ENCODE peak calls at places on chromosome 12, in four cellular contexts. R, X, I and N are unnamed samples.

GRCh38 chr12:65557425-65558167 is 266.7 kb upstream of the HMGA2 start:
- DNase-seq in R (no peak), X (no peak), I (no peak), N (no peak)

GRCh38 chr12:126950266-126950665 is 1316.7 kb upstream of the TMEM132C start:
- DNase-seq in R (no peak), X (no peak), I (no peak), N (no peak)

GRCh38 chr12:81077686-81078441 is at the start of gene ACSS3:
- DNase-seq in R (peak; percentile 98), X (no peak), I (peak; percentile 94), N (peak; percentile 88)

GRCh38 chr12:13534645-13535398 is 338.3 kb downstream of the EMP1 start:
- DNase-seq in R (peak; percentile 88), X (peak; percentile 23), I (peak; percentile 94), N (peak; percentile 46)

GRCh38 chr12:32535260-32535999 is 136.1 kb downstream of the FGD4 start:
- DNase-seq in R (peak; percentile 33), X (peak; percentile 69), I (peak; percentile 61), N (no peak)

GRCh38 chr12:66823857-66824570 is 145.1 kb upstream of the GRIP1 start:
- DNase-seq in R (peak; percentile 59), X (no peak), I (no peak), N (no peak)

GRCh38 chr12:67155863-67156262 is 113.3 kb upstream of the CAND1 start:
- DNase-seq in R (no peak), X (peak; percentile 37), I (no peak), N (no peak)

GRCh38 chr12:107702106-107702505 is 16.5 kb downstream of the PWP1 start:
- DNase-seq in R (no peak), X (no peak), I (no peak), N (no peak)

GRCh38 chr12:18863769-18864500 is 126.0 kb downstream of the CAPZA3 start:
- DNase-seq in R (no peak), X (no peak), I (no peak), N (no peak)

GRCh38 chr12:26845984-26846383 is 13.0 kb upstream of the ITPR2 start:
- DNase-seq in R (peak; percentile 30), X (peak; percentile 97), I (no peak), N (no peak)

GRCh38 chr12:123071401-123072304 is 79.2 kb downstream of the PITPNM2 start:
- DNase-seq in R (no peak), X (no peak), I (no peak), N (no peak)

GRCh38 chr12:88057994-88058718 is 29.0 kb upstream of the C12orf50 start:
- DNase-seq in R (no peak), X (peak; percentile 40), I (no peak), N (no peak)

GRCh38 chr12:77998236-77998786 is 167.6 kb downstream of the NAV3 start:
- DNase-seq in R (no peak), X (no peak), I (no peak), N (no peak)

GRCh38 chr12:15253990-15254389 is 32.8 kb upstream of the RERG start:
- DNase-seq in R (peak; percentile 48), X (no peak), I (no peak), N (no peak)

GRCh38 chr12:111529424-111530368 is 69.4 kb downstream of the ATXN2 start:
- DNase-seq in R (peak; percentile 87), X (peak; percentile 59), I (peak; percentile 79), N (peak; percentile 64)

GRCh38 chr12:110382683-110383082 is 20.8 kb downstream of the ANAPC7 start:
- DNase-seq in R (no peak), X (no peak), I (no peak), N (no peak)

GRCh38 chr12:6958609-6959375 is 7.6 kb downstream of the PTPN6 start:
- DNase-seq in R (no peak), X (no peak), I (no peak), N (no peak)

GRCh38 chr12:105417732-105418131 is 87.2 kb downstream of the C12orf75 start:
- DNase-seq in R (no peak), X (no peak), I (no peak), N (no peak)

GRCh38 chr12:120234643-120235368 is 30.7 kb downstream of the PXN start:
- DNase-seq in R (peak; percentile 98), X (peak; percentile 97), I (peak; percentile 81), N (no peak)

GRCh38 chr12:81835783-81836182 is 76.6 kb upstream of the PPFIA2 start:
- DNase-seq in R (no peak), X (no peak), I (no peak), N (no peak)

GRCh38 chr12:40907115-40907521 is 214.9 kb downstream of the CNTN1 start:
- DNase-seq in R (peak; percentile 77), X (peak; percentile 5), I (no peak), N (no peak)

GRCh38 chr12:67025543-67026114 is 243.5 kb upstream of the CAND1 start:
- DNase-seq in R (peak; percentile 76), X (no peak), I (peak; percentile 74), N (peak; percentile 91)

GRCh38 chr12:19186722-19187661 is 57.5 kb downstream of the PLEKHA5 start:
- DNase-seq in R (peak; percentile 65), X (peak; percentile 71), I (no peak), N (no peak)

GRCh38 chr12:131072446-131073230 is 118.9 kb downstream of the ADGRD1 start:
- DNase-seq in R (no peak), X (no peak), I (peak; percentile 17), N (no peak)

GRCh38 chr12:57732270-57732669 is 6.3 kb downstream of the AGAP2 start:
- DNase-seq in R (no peak), X (no peak), I (no peak), N (no peak)

GRCh38 chr12:68271346-68271745 is 17.9 kb upstream of the IL22 start:
- DNase-seq in R (no peak), X (peak; percentile 94), I (no peak), N (no peak)

GRCh38 chr12:23949212-23950010 is at the start of gene SOX5:
- DNase-seq in R (peak; percentile 90), X (peak; percentile 68), I (peak; percentile 61), N (peak; percentile 45)

GRCh38 chr12:83477706-83478105 is 791.0 kb downstream of the TMTC2 start:
- DNase-seq in R (no peak), X (no peak), I (no peak), N (no peak)

DNA sequence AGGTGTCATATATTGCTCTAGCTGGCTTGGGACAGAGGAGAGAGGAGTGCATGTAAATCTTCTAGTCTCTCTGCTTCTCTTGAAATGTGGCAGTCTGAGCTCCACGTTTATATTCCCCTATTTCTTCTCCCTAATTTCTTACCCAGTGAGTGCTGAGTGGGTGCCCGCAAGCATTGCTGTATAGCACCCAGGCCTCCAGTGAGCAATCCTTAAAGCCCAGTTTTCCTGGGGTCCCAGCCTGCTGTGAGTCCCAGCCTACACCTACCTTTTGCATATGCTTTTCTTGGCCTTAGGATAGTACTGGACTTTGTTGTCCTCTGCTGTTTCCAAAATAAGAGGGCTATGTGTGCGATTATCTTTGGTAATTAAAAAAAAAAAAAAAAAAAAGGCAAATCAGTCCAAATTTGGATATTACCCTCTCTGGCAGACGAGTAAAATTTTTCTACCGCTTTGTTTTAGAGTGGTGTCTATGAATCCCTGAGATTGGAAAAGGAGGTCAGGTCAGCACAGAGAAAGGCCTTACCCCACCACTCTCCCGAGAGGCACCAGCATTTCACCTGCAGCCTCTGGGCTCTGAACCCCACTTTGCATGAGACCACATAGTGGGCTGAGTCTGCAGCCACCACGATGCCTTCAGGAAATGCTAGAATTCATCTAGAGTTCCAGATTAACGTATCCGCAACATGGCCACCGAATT is 1.1 kb downstream of the MGST1 start:
- DNase-seq in R (peak; percentile 22), X (peak; percentile 19), I (no peak), N (no peak)
- H3K18ac ChIP-seq in R (peak overlapping the region; percentile 82), X (peak overlapping the region; percentile 97), I (no peak overlapping the region), N (peak overlapping the region; percentile 72)

DNA sequence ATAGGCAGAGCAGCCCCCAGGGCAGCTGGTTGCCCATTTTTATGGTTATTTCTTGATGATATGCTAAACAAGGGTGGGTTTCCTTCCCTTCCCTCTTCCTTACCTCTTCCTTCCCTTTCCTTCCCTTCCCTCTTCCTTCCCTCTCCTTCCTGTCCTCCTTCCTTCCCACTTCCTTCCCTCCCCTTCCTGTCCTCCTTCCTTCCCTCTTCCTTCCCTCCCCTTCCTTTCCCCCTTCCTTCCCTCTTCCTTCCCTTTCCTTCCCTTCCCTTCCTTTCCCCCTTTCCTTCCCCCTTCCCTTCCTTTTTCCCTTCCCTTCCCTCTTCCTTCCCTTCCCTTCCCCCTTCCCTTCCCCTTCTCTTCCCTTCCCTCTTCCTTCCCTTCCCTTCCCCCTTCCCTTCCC is 87.7 kb downstream of the MAP1LC3B2 start:
- DNase-seq in R (no peak), X (no peak), I (no peak), N (no peak)
- H4K5ac ChIP-seq in R (no peak overlapping the region), X (no peak overlapping the region), I (no peak overlapping the region), N (no peak overlapping the region)

GRCh38 chr12:8947737-8948136 is 1.7 kb downstream of the M6PR start:
- DNase-seq in R (no peak), X (no peak), I (no peak), N (no peak)
- H3K18ac ChIP-seq in R (no peak overlapping the region), X (no peak overlapping the region), I (no peak overlapping the region), N (no peak overlapping the region)

GRCh38 chr12:76713130-76713529 is 50.8 kb upstream of the ZDHHC17 start:
- DNase-seq in R (peak; percentile 76), X (no peak), I (peak; percentile 57), N (no peak)
- H4K5ac ChIP-seq in R (no peak overlapping the region), X (no peak overlapping the region), I (no peak overlapping the region), N (no peak overlapping the region)

DNA sequence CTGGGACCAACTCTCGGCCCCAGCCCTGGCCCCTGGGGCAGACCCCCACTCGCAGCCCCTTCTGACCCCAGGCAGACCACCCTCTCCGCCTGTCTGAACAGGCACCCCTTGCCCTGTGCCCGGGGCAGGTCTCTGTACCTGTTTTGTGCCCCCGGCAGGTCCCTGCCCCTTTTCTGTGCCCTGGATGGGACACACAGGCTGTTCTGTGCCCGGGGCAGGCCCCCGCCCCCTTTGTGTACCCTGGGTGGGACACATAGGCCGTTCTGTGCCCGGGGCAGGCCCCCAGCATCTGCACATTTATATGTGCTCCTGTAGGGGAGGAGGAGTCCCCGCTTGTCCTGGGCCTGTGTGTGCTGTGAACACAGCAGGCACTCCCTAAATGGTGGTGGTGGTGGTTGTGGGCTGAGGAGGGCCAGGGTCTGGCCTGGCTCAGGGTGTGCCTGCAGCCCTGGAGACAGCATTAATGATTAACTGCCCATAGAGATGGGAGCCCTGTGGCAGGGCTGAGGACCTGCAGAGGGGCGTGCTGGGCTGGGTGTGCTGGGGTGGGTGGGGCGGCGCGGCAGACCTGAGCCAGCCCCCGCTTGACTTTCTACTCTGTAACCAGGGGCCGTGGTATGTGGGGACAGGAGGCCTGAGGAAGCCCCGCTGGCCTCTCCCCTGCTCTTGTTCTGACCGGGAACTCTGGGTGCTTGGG is 3.7 kb downstream of the FBRSL1 start:
- DNase-seq in R (no peak), X (no peak), I (no peak), N (no peak)
- H3K18ac ChIP-seq in R (no peak overlapping the region), X (no peak overlapping the region), I (no peak overlapping the region), N (no peak overlapping the region)

GRCh38 chr12:118495296-118495695 is 118.9 kb downstream of the SUDS3 start:
- DNase-seq in R (no peak), X (no peak), I (no peak), N (no peak)
- H4K5ac ChIP-seq in R (no peak overlapping the region), X (no peak overlapping the region), I (no peak overlapping the region), N (no peak overlapping the region)

GRCh38 chr12:949337-950099 is at the start of gene RAD52:
- DNase-seq in R (peak; percentile 100), X (peak; percentile 99), I (peak; percentile 100), N (peak; percentile 100)
- H3K18ac ChIP-seq in R (peak within 1 kb of the TSS; percentile 69), X (peak within 1 kb of the TSS; percentile 21), I (peak within 1 kb of the TSS; percentile 92), N (peak within 1 kb of the TSS; percentile 91)